ENCODE peak calls at places on chromosome 1, in five cellular contexts. F is GM12878, K is K562, T is A549, C is HepG2. G is an unnamed sample.

GRCh38 chr1:240533154-240533780 is 78.7 kb downstream of the GREM2 start:
- DNase-seq in K (no peak), F (no peak), T (no peak), C (no peak), G (no peak)

GRCh38 chr1:42186172-42186571 is 21.6 kb upstream of the GUCA2A start:
- DNase-seq in T (no peak), K (no peak), C (no peak), F (no peak), G (no peak)

GRCh38 chr1:156749429-156750118 is 1.9 kb downstream of the HDGF start:
- DNase-seq in C (peak; percentile 41), F (no peak), T (no peak), K (peak; percentile 78), G (no peak)

GRCh38 chr1:1540015-1540816 is at the start of gene TMEM240:
- DNase-seq in C (no peak), F (no peak), K (no peak), T (no peak), G (peak; percentile 90)

GRCh38 chr1:36365310-36365895 is 20.3 kb downstream of the STK40 start:
- DNase-seq in C (no peak), T (no peak), K (no peak), F (no peak), G (no peak)

GRCh38 chr1:168583571-168583970 is 7.2 kb downstream of the XCL1 start:
- DNase-seq in C (no peak), K (no peak), F (no peak), T (no peak), G (no peak)

GRCh38 chr1:187951817-187952216 is 1123.1 kb downstream of the PLA2G4A start:
- DNase-seq in C (no peak), T (no peak), F (no peak), K (no peak), G (no peak)

GRCh38 chr1:209556159-209556690 is 27.3 kb upstream of the CAMK1G start:
- DNase-seq in T (no peak), F (no peak), K (no peak), C (no peak), G (peak; percentile 36)

GRCh38 chr1:93740141-93740540 is 58.5 kb upstream of the BCAR3 start:
- DNase-seq in T (no peak), F (no peak), K (no peak), C (no peak), G (no peak)

GRCh38 chr1:159891275-159892157 is 8.4 kb downstream of the CFAP45 start:
- DNase-seq in T (peak; percentile 82), K (peak; percentile 54), C (peak; percentile 65), F (peak; percentile 83), G (peak; percentile 66)

GRCh38 chr1:91791103-91791502 is 94.8 kb downstream of the TGFBR3 start:
- DNase-seq in K (peak; percentile 34), F (no peak), C (peak; percentile 29), T (no peak), G (no peak)

GRCh38 chr1:36653850-36654249 is 171.1 kb upstream of the CSF3R start:
- DNase-seq in F (no peak), K (no peak), C (no peak), T (no peak), G (no peak)

GRCh38 chr1:116538527-116538926 is 32.3 kb downstream of the CD58 start:
- DNase-seq in F (no peak), T (peak; percentile 9), C (peak; percentile 71), K (no peak), G (no peak)

GRCh38 chr1:111465754-111466153 is 8.0 kb upstream of the C1orf162 start:
- DNase-seq in C (no peak), K (no peak), T (no peak), F (no peak), G (no peak)

GRCh38 chr1:45216200-45216541 is 9.8 kb upstream of the ZSWIM5 start:
- DNase-seq in F (no peak), C (no peak), K (no peak), T (no peak), G (no peak)

GRCh38 chr1:34984435-34985062 is 598 bp downstream of the TMEM35B start:
- DNase-seq in C (no peak), K (peak; percentile 55), F (no peak), T (no peak), G (no peak)

GRCh38 chr1:208557046-208557445 is 312.9 kb upstream of the PLXNA2 start:
- DNase-seq in K (no peak), T (no peak), C (no peak), F (no peak), G (no peak)

GRCh38 chr1:208550978-208551377 is 306.8 kb upstream of the PLXNA2 start:
- DNase-seq in C (no peak), K (no peak), T (no peak), F (no peak), G (no peak)

GRCh38 chr1:208556461-208556860 is 312.3 kb upstream of the PLXNA2 start:
- DNase-seq in C (no peak), F (no peak), T (no peak), K (no peak), G (no peak)

DNA sequence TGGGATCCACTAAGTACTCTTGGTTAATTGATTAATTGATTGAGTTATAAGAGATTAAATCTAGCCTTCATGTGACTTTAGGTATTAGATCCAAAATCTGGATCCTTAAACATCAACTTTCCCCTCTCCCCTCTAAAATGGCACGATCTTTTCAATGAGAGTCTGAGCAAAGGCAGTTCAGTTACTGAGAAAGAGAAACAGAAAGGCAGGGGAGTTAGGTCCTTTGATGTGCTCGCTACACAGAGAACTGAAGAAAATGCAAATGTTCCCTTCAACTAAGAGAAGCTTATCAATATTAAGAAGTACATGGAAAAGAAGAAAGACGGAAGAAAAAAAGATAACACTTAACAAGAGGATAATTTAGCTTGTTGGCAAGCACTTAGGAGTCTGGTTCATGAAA is 307.4 kb upstream of the PLXNA2 start:
- DNase-seq in T (no peak), F (no peak), K (no peak), C (no peak), G (no peak)
- TF ChIP-seq KDM1A in T (no peak), F (no peak), K (no peak), C (no peak), G (no peak)

GRCh38 chr1:226946841-226947240 is 6.7 kb downstream of the COQ8A start:
- DNase-seq in K (no peak), F (no peak), T (no peak), C (no peak), G (no peak)
- TF ChIP-seq KDM1A in K (no peak), F (no peak), T (no peak), C (no peak), G (no peak)

GRCh38 chr1:39407496-39407888 is 83.9 kb upstream of the BMP8A start:
- DNase-seq in C (no peak), F (no peak), T (no peak), K (no peak), G (no peak)

GRCh38 chr1:39406533-39407478 is 84.6 kb upstream of the BMP8A start:
- DNase-seq in C (peak; percentile 21), F (no peak), T (no peak), K (no peak), G (no peak)

GRCh38 chr1:39404876-39405275 is 86.6 kb upstream of the BMP8A start:
- DNase-seq in K (no peak), F (no peak), T (no peak), C (no peak), G (no peak)

GRCh38 chr1:39407889-39408640 is 83.4 kb upstream of the BMP8A start:
- DNase-seq in T (no peak), C (peak; percentile 79), F (no peak), K (no peak), G (no peak)

GRCh38 chr1:39405358-39405757 is 86.1 kb upstream of the BMP8A start:
- DNase-seq in T (no peak), K (no peak), F (no peak), C (no peak), G (no peak)
- TF ChIP-seq KDM1A in T (no peak), K (no peak), F (no peak), C (no peak), G (no peak)

GRCh38 chr1:68448365-68448764 is 1.4 kb downstream of the RPE65 start:
- DNase-seq in T (peak; percentile 6), K (no peak), C (no peak), F (no peak), G (no peak)

GRCh38 chr1:68449901-68450300 is at the start of gene RPE65:
- DNase-seq in T (no peak), F (no peak), K (no peak), C (no peak), G (no peak)

GRCh38 chr1:68454534-68454933 is 4.8 kb upstream of the RPE65 start:
- DNase-seq in C (no peak), F (no peak), T (no peak), K (no peak), G (no peak)

GRCh38 chr1:68456207-68456606 is 6.5 kb upstream of the RPE65 start:
- DNase-seq in K (no peak), F (no peak), T (no peak), C (no peak), G (no peak)

GRCh38 chr1:68453060-68453665 is 3.4 kb upstream of the RPE65 start:
- DNase-seq in F (no peak), T (no peak), C (no peak), K (no peak), G (no peak)
- TF ChIP-seq KDM1A in F (no peak), T (no peak), C (no peak), K (no peak), G (no peak)

GRCh38 chr1:22026924-22027289 is 25.4 kb downstream of the CELA3A start:
- DNase-seq in C (no peak), T (no peak), F (no peak), K (no peak), G (no peak)

GRCh38 chr1:22025368-22026154 is 24.1 kb downstream of the CELA3A start:
- DNase-seq in T (peak; percentile 69), F (peak; percentile 89), C (peak; percentile 89), K (peak; percentile 99), G (no peak)

GRCh38 chr1:22030473-22030872 is 22.0 kb upstream of the CDC42 start:
- DNase-seq in K (no peak), C (no peak), F (no peak), T (no peak), G (no peak)

GRCh38 chr1:22030057-22030456 is 22.5 kb upstream of the CDC42 start:
- DNase-seq in F (no peak), T (no peak), K (no peak), C (no peak), G (no peak)

DNA sequence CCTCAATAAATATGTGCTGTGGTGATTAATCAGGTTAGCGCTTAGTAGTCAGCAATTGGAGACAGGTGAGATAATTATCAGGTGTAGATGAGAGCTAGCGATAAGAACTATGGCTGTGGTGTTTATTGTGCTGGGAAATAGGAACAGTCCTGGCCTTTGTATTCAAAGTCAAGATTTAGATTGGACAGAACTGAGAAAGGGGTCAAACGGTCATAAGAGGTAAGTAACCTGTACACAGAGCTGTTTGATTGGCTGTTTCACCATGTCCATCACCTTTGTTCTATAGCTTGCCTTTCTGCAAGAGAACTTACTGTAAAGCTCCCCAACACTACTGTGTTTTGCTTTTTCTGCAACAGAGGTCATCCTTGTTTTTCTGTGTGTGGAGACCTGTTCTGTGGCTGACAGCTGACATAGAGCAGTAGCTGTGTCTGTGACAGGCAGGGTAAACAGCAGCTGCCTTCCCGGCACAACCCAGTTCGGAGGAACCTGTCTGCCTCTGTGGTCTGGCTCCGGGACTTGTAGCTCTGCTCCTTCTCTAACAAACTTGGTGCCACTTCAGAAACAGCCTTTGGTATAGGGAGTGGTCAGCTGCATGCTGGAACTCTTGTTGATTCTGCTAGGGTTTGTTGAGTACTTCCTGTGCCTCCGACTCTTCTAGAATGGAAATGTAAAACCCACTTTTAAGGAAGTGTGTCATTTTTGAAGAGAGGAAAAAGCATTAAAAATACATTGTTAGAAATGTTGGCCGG is 21.1 kb upstream of the CDC42 start:
- DNase-seq in T (no peak), F (no peak), K (no peak), C (peak; percentile 47), G (no peak)
- TF ChIP-seq KDM1A in T (no peak), F (no peak), K (no peak), C (no peak), G (no peak)